ENCODE peak calls at places on chromosomes 7 and 10, in eight cellular contexts. D is H9; L is testis; G is CD8-positive, alpha-beta T cell; E is brain microvascular endothelial cell; B is upper lobe of left lung; P is endodermal cell; I is cardiac muscle cell. F is an unnamed sample. For H3K27me3, the result is how much of the 10 kb centered on the place peaks cover.

GRCh38 chr10:77082601-77083252 is 554.9 kb downstream of the KCNMA1 start:
- DNase-seq in D (peak), L (no peak), G (no peak), E (no peak), B (no peak), P (peak), I (no peak), F (no peak)

GRCh38 chr7:101614939-101615302 is 14.2 kb downstream of the MYL10 start:
- DNase-seq in D (no peak), L (no peak), G (no peak), E (no peak), B (no peak), P (peak), I (no peak), F (no peak)

GRCh38 chr10:847868-848267 is 83.6 kb downstream of the LARP4B start:
- DNase-seq in D (no peak), L (no peak), G (no peak), E (no peak), B (no peak), P (peak), I (peak), F (no peak)

GRCh38 chr7:113404245-113404644 is 285.9 kb upstream of the SMIM30 start:
- DNase-seq in D (peak), L (peak), G (no peak), E (no peak), B (no peak), P (peak), I (no peak), F (no peak)

GRCh38 chr10:2949948-2950354 is 117.4 kb upstream of the PFKP start:
- DNase-seq in D (no peak), L (no peak), G (no peak), E (no peak), B (no peak), P (no peak), I (no peak), F (no peak)

GRCh38 chr10:73648975-73649829 is 6.6 kb downstream of the SYNPO2L start:
- DNase-seq in D (no peak), L (no peak), G (no peak), E (peak), B (no peak), P (peak), I (peak), F (no peak)

GRCh38 chr10:57341294-57341693 is 926.4 kb downstream of the IPMK start:
- DNase-seq in D (no peak), L (no peak), G (no peak), E (no peak), B (no peak), P (no peak), I (no peak), F (no peak)

GRCh38 chr7:129386563-129386962 is 47.7 kb upstream of the STRIP2 start:
- DNase-seq in D (no peak), L (no peak), G (no peak), E (no peak), B (no peak), P (no peak), I (no peak), F (no peak)

GRCh38 chr10:117007080-117007479 is 2.1 kb upstream of the SHTN1 start:
- DNase-seq in D (no peak), L (no peak), G (no peak), E (peak), B (no peak), P (no peak), I (peak), F (no peak)

GRCh38 chr7:144834516-144835165 is 1.2 kb downstream of the TPK1 start:
- DNase-seq in D (no peak), L (peak), G (peak), E (peak), B (no peak), P (peak), I (peak), F (peak)

GRCh38 chr10:117927334-117927733 is 119.4 kb downstream of the RAB11FIP2 start:
- DNase-seq in D (no peak), L (no peak), G (no peak), E (no peak), B (no peak), P (peak), I (no peak), F (no peak)

GRCh38 chr10:111034598-111035310 is 42.1 kb upstream of the ADRA2A start:
- DNase-seq in D (no peak), L (no peak), G (no peak), E (no peak), B (no peak), P (no peak), I (peak), F (no peak)

GRCh38 chr10:21732067-21732772 is 198.2 kb downstream of the MLLT10 start:
- DNase-seq in D (peak), L (peak), G (peak), E (peak), B (no peak), P (peak), I (peak), F (peak)

GRCh38 chr10:90862908-90863514 is 5.2 kb upstream of the HTR7 start:
- DNase-seq in D (no peak), L (no peak), G (no peak), E (peak), B (no peak), P (no peak), I (peak), F (no peak)

GRCh38 chr10:61400524-61400923 is 52.7 kb downstream of the TMEM26 start:
- DNase-seq in D (no peak), L (no peak), G (no peak), E (no peak), B (no peak), P (no peak), I (no peak), F (no peak)

GRCh38 chr7:105454058-105454739 is 65.5 kb upstream of the SRPK2 start:
- DNase-seq in D (no peak), L (no peak), G (no peak), E (peak), B (no peak), P (no peak), I (peak), F (no peak)

GRCh38 chr7:131183611-131184119 is 144.0 kb upstream of the MKLN1 start:
- DNase-seq in D (no peak), L (no peak), G (peak), E (no peak), B (no peak), P (no peak), I (no peak), F (peak)

GRCh38 chr10:12628964-12629766 is 279.8 kb downstream of the CAMK1D start:
- DNase-seq in D (no peak), L (no peak), G (no peak), E (no peak), B (no peak), P (no peak), I (peak), F (no peak)

GRCh38 chr10:119386666-119387065 is 155.9 kb downstream of the RGS10 start:
- DNase-seq in D (no peak), L (no peak), G (no peak), E (no peak), B (no peak), P (no peak), I (no peak), F (no peak)

GRCh38 chr7:96414931-96415292 is 93.0 kb upstream of the SLC25A13 start:
- DNase-seq in D (peak), L (peak), G (no peak), E (peak), B (no peak), P (peak), I (peak), F (no peak)

GRCh38 chr7:83824214-83824613 is 175.3 kb upstream of the SEMA3E start:
- DNase-seq in D (no peak), L (no peak), G (no peak), E (no peak), B (no peak), P (no peak), I (no peak), F (no peak)

GRCh38 chr7:8817448-8818036 is 384.1 kb downstream of the NXPH1 start:
- DNase-seq in D (no peak), L (peak), G (no peak), E (no peak), B (no peak), P (no peak), I (no peak), F (no peak)

GRCh38 chr10:130795819-130796218 is 515.7 kb downstream of the TCERG1L start:
- DNase-seq in D (no peak), L (no peak), G (no peak), E (no peak), B (no peak), P (no peak), I (no peak), F (no peak)

GRCh38 chr10:58820862-58821559 is 308.3 kb downstream of the BICC1 start:
- DNase-seq in D (no peak), L (no peak), G (no peak), E (peak), B (no peak), P (no peak), I (peak), F (no peak)

GRCh38 chr7:12584940-12585339 is 14.4 kb downstream of the SCIN start:
- DNase-seq in D (no peak), L (no peak), G (no peak), E (peak), B (no peak), P (no peak), I (no peak), F (no peak)

GRCh38 chr10:78830062-78830974 is 238.4 kb upstream of the ZMIZ1 start:
- DNase-seq in D (no peak), L (no peak), G (no peak), E (no peak), B (no peak), P (no peak), I (peak), F (no peak)

GRCh38 chr7:55472928-55473725 is 99.2 kb downstream of the VOPP1 start:
- DNase-seq in D (peak), L (peak), G (no peak), E (no peak), B (no peak), P (peak), I (no peak), F (no peak)

GRCh38 chr7:156927571-156928405 is 21.7 kb upstream of the NOM1 start:
- DNase-seq in D (no peak), L (no peak), G (no peak), E (no peak), B (no peak), P (peak), I (no peak), F (no peak)

GRCh38 chr10:43691503-43691902 is 42.8 kb upstream of the ZNF32 start:
- DNase-seq in D (no peak), L (no peak), G (no peak), E (no peak), B (no peak), P (no peak), I (peak), F (no peak)
- TF ChIP-seq CTCF in D (peak), L (no peak), G (no peak), E (peak), B (no peak), P (peak), I (peak), F (no peak)

GRCh38 chr7:4006687-4007086 is 675.4 kb upstream of the FOXK1 start:
- DNase-seq in D (no peak), L (no peak), G (no peak), E (no peak), B (peak), P (no peak), I (no peak), F (no peak)
- H3K27me3 ChIP-seq in D (under half), L (under half), G (under half), E (under half), B (under half), P (under half), I (under half), F (under half)

GRCh38 chr10:60101821-60102220 is 195.5 kb upstream of the CCDC6 start:
- DNase-seq in D (no peak), L (no peak), G (no peak), E (no peak), B (no peak), P (peak), I (no peak), F (no peak)

GRCh38 chr10:60093317-60093716 is 187.0 kb upstream of the CCDC6 start:
- DNase-seq in D (no peak), L (no peak), G (no peak), E (no peak), B (no peak), P (no peak), I (no peak), F (no peak)

GRCh38 chr10:60096761-60097513 is 190.6 kb upstream of the CCDC6 start:
- DNase-seq in D (no peak), L (no peak), G (no peak), E (no peak), B (no peak), P (no peak), I (no peak), F (no peak)

GRCh38 chr10:60099998-60100747 is 193.8 kb upstream of the CCDC6 start:
- DNase-seq in D (no peak), L (no peak), G (no peak), E (peak), B (no peak), P (no peak), I (peak), F (no peak)

GRCh38 chr10:60098676-60099601 is 192.6 kb upstream of the CCDC6 start:
- DNase-seq in D (no peak), L (peak), G (no peak), E (peak), B (no peak), P (peak), I (no peak), F (no peak)
- TF ChIP-seq CTCF in D (peak), L (no peak), G (no peak), E (peak), B (no peak), P (peak), I (peak), F (no peak)

DNA sequence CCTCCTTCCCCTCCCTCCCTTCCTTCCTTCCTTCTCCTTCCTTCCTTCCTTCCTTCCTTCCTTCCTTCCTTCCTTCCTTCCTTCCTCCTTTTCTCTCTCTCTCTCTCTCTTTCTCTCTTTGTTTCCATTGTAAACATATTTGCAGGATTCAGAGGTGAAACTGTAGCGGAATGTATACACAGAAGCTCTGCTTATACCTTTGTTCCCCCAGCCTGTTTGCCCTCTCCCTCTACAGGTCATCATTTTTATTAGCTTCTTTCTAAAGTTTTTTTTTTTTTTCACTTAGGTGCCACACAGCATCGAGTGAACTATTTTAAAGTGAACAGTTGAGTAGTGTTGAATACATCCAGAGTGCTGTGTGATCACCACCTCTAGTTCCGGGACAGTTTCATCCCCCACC is 20.7 kb downstream of the SDK1 start:
- DNase-seq in D (no peak), L (no peak), G (no peak), E (no peak), B (no peak), P (no peak), I (no peak), F (no peak)
- H3K27me3 ChIP-seq in D (under half), L (under half), G (under half), E (under half), B (under half), P (under half), I (under half), F (under half)

DNA sequence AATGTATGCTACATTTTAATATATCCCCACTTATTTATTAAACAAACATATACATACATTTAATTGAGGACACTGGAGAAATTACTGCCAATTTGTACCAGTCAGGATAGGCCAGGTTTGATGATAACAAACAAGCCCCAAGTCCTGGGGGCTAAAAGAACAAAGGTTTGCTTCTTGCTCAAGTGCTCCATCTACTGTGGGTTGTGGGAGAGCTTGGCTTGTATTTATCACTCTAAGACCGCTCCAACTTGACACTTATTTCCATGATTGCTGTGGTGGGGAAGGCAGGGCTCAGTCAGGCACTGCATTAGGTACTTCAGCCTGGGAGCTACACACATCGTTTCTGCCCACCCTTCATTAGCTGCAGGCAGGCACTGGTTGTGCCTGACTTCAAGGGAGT is 136.6 kb upstream of the ZNF32 start:
- DNase-seq in D (no peak), L (no peak), G (no peak), E (no peak), B (no peak), P (no peak), I (peak), F (no peak)
- TF ChIP-seq CTCF in D (peak), L (no peak), G (no peak), E (peak), B (no peak), P (peak), I (peak), F (no peak)

DNA sequence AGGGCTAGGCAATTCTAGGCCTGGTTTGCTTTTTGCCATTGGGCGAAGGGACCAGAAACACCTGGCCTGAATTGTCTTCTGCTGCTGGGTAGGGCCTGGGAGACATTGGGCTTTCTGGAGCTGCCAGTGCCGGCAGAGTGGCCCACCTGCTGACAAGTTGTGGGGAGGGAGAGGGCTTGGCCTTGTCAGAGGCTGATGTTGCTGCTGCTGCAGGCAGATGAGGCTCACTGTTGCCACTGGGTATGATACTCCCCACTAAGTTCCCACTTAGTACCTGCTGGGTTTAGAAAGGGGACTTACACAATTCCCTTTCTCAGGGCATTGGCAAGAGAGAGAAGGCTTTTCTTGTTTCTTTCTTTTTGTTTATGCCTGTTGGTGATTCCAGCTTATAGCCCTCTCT is 289.6 kb upstream of the NPVF start:
- DNase-seq in D (peak), L (no peak), G (no peak), E (no peak), B (peak), P (peak), I (no peak), F (no peak)
- H3K27me3 ChIP-seq in D (under half), L (under half), G (under half), E (under half), B (under half), P (under half), I (under half), F (under half)

GRCh38 chr10:132574288-132574687 is 36.7 kb downstream of the INPP5A start:
- DNase-seq in D (no peak), L (no peak), G (no peak), E (no peak), B (no peak), P (no peak), I (no peak), F (no peak)

GRCh38 chr10:132572545-132572937 is 35.0 kb downstream of the INPP5A start:
- DNase-seq in D (no peak), L (peak), G (no peak), E (peak), B (no peak), P (peak), I (peak), F (no peak)

GRCh38 chr10:132570771-132571564 is 33.4 kb downstream of the INPP5A start:
- DNase-seq in D (no peak), L (no peak), G (no peak), E (no peak), B (peak), P (peak), I (no peak), F (no peak)

GRCh38 chr10:132570265-132570664 is 32.7 kb downstream of the INPP5A start:
- DNase-seq in D (no peak), L (no peak), G (no peak), E (no peak), B (no peak), P (peak), I (no peak), F (no peak)

DNA sequence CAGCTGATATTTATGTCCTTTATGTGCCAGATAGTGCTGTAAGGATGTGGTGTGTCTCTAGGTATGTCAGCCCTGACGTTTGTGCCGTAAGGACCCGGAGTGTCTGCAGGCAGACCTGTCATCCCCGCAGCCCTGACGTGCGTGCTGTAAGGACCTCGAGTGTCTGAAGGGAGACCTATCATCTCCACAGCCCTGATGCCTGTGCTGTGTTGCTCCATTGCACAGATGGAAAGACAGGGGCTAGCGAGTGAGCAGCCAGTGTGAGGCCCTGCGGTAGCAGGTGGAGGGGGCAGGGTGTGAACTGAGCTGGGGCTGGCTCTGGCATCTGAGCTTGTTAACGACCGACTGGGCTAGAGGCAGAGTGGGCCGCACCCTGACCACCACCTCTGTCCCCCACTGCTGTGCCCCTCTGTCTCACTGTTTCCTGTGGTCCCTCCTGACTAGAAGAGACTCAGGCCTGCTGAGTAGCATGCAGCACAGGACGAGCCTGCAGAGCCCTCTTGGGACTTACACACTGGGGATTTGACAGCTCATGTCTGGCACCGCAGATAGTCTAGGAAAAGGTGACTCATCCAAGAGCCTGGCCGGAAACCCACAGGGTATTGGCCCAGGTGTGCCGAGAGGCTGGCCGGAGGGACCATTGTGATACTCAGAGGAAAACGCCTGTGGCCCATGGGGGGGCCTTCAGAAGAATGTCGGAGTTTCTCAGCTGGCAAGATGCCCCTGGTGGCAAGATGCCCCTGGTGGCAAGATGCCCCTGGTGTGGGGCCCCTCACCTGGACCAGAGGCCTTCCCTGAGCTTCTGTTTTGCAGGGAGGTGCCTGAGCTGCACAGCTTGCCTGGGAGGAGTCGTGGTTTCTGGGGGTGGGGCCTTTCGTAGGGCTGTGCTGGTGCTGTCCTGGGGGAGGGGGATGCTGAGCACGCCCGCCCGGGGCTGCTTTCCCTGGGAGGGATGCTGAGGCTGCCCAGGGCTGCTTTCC is 34.3 kb downstream of the INPP5A start:
- DNase-seq in D (peak), L (no peak), G (peak), E (peak), B (peak), P (peak), I (peak), F (peak)
- TF ChIP-seq CTCF in D (peak), L (no peak), G (no peak), E (peak), B (peak), P (peak), I (no peak), F (no peak)

DNA sequence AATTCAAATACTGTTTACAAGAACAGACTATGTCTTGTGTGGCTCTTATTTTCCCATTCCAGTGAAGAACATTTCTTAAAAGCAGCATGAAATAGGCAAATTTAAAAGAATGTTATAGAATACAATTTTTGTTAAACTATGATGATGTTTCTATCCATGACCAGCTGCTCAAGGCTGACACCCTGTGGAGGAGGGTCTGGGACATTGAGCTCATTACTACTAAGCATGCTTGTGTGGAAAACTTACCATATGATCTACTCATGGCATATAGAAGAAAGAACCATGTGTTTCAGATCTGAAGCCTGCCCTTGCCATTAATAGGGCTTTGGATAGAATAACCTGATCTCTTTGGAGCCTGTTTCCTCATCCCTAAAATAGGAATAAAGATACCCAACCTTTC is 125.0 kb downstream of the FOXP2 start:
- DNase-seq in D (no peak), L (peak), G (no peak), E (peak), B (no peak), P (peak), I (peak), F (no peak)
- H3K27me3 ChIP-seq in D (under half), L (under half), G (under half), E (under half), B (under half), P (under half), I (under half), F (under half)